ENCODE peak calls at places on chromosomes 6 and 20, in six cellular contexts. H, V, U, K, W and B are unnamed samples.

GRCh38 chr6:132320007-132320406 is 81.3 kb downstream of the MOXD1 start:
- DNase-seq in U (no peak), H (no peak), K (no peak), V (no peak), W (no peak), B (no peak)

GRCh38 chr6:168157272-168158007 is 78.4 kb upstream of the FRMD1 start:
- DNase-seq in H (peak; percentile 55), U (no peak), W (peak; percentile 64), V (no peak), K (no peak), B (peak; percentile 68)

GRCh38 chr6:133467982-133468380 is 226.8 kb downstream of the EYA4 start:
- DNase-seq in K (no peak), H (no peak), U (no peak), V (no peak), W (no peak), B (no peak)

GRCh38 chr6:127854009-127854408 is 46.8 kb downstream of the THEMIS start:
- DNase-seq in U (no peak), V (no peak), H (no peak), K (no peak), W (no peak), B (no peak)

GRCh38 chr20:4171538-4172116 is 156.3 kb upstream of the RNF24 start:
- DNase-seq in H (no peak), K (no peak), W (no peak), V (no peak), U (no peak), B (no peak)

GRCh38 chr20:31675828-31676533 is 38.3 kb downstream of the COX4I2 start:
- DNase-seq in H (no peak), W (peak; percentile 46), U (no peak), K (peak; percentile 48), V (peak; percentile 47), B (no peak)

GRCh38 chr20:48096957-48097890 is 311.9 kb upstream of the SULF2 start:
- DNase-seq in V (no peak), U (no peak), H (no peak), K (no peak), W (peak; percentile 55), B (no peak)

GRCh38 chr20:25539742-25540201 is 45.6 kb downstream of the NINL start:
- DNase-seq in U (no peak), W (no peak), V (no peak), H (no peak), K (no peak), B (no peak)

GRCh38 chr20:33753763-33754162 is 22.0 kb downstream of the ZNF341 start:
- DNase-seq in W (no peak), V (no peak), K (no peak), U (no peak), H (no peak), B (no peak)

GRCh38 chr20:51327251-51327841 is 215.2 kb downstream of the NFATC2 start:
- DNase-seq in W (no peak), V (no peak), H (no peak), K (no peak), U (no peak), B (no peak)

GRCh38 chr6:30127238-30128093 is 8.5 kb upstream of the TRIM40 start:
- DNase-seq in W (no peak), K (no peak), V (no peak), U (no peak), H (no peak), B (no peak)

GRCh38 chr6:140988780-140989179 is 1143.9 kb upstream of the GJE1 start:
- DNase-seq in K (no peak), U (no peak), H (no peak), V (no peak), W (no peak), B (no peak)

GRCh38 chr6:6811151-6812002 is 222.9 kb downstream of the LY86 start:
- DNase-seq in H (no peak), U (peak; percentile 72), W (peak; percentile 91), V (peak; percentile 18), K (no peak), B (no peak)

GRCh38 chr6:113049190-113049589 is 702.1 kb downstream of the RFPL4B start:
- DNase-seq in K (no peak), W (no peak), U (no peak), V (no peak), H (no peak), B (no peak)

GRCh38 chr6:131379951-131380350 is 193.1 kb upstream of the ARG1 start:
- DNase-seq in V (no peak), W (no peak), U (peak; percentile 5), H (no peak), K (no peak), B (no peak)

GRCh38 chr6:159654483-159655098 is 38.5 kb downstream of the SOD2 start:
- DNase-seq in V (no peak), H (no peak), U (no peak), K (no peak), W (peak; percentile 32), B (no peak)

GRCh38 chr6:42093582-42094329 is 43.4 kb downstream of the TAF8 start:
- DNase-seq in V (no peak), H (no peak), U (peak; percentile 55), W (no peak), K (no peak), B (no peak)

GRCh38 chr20:64161595-64162238 is 2.5 kb upstream of the MYT1 start:
- DNase-seq in K (peak; percentile 73), H (peak; percentile 67), W (peak; percentile 88), V (no peak), U (peak; percentile 19), B (no peak)

GRCh38 chr6:33966536-33966935 is 162.7 kb upstream of the MLN start:
- DNase-seq in K (no peak), W (no peak), V (no peak), H (no peak), U (no peak), B (peak; percentile 42)

GRCh38 chr6:169838291-169839028 is 87.0 kb downstream of the ERMARD start:
- DNase-seq in U (no peak), K (no peak), W (no peak), V (no peak), H (peak; percentile 24), B (no peak)

GRCh38 chr20:52552181-52552872 is 360.7 kb upstream of the ZFP64 start:
- DNase-seq in K (no peak), W (peak; percentile 80), U (no peak), V (no peak), H (no peak), B (no peak)

GRCh38 chr6:16278048-16278724 is 39.8 kb downstream of the GMPR start:
- DNase-seq in K (no peak), H (no peak), W (peak; percentile 29), V (no peak), U (no peak), B (no peak)

DNA sequence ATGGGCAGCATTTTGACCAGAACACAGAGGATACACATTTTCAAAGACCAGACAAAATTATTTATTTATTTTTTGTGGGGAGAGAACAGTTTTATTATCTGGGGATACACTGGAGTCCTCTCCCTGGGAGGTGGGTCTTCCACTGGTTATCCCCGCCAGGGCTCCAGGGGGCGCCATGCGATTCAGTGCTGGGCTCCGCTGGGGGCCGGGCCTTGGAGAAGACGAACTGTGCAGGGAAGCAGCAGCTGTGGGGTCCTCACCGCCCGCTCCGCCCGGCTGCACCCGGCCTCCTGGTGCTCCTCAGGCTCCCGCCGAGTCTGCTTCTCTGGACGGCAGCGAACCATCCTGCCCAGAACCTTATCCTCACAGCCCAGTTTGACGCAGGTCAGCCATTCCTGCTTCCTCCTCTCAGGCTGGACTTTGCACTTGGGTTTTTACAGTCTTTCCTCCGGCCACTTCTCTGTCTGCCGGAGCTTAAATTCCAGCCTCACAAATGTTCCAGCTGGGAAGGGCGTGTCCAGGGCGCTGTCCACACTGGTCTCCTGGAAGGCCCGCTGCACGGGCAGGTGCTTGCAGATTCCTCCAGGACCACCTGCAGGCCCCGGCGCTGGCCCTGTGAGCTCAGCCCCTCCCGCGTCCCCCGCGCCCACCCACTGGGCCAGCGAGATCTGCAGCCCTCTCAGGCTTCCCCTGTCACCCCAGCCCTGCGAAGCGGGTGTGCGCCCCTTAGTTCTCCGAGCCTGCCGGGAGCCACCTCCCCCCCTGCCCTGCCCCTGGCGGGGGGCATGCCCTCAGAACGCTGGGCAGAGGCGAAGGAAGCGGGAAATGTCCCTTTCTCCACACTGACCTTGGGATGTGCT is 1830.0 kb upstream of the DEFB115 start:
- DNase-seq in U (no peak), W (no peak), V (no peak), H (no peak), K (no peak), B (no peak)
- TF ChIP-seq CTCF in U (no peak), W (no peak), V (no peak), H (no peak), K (no peak), B (no peak)

DNA sequence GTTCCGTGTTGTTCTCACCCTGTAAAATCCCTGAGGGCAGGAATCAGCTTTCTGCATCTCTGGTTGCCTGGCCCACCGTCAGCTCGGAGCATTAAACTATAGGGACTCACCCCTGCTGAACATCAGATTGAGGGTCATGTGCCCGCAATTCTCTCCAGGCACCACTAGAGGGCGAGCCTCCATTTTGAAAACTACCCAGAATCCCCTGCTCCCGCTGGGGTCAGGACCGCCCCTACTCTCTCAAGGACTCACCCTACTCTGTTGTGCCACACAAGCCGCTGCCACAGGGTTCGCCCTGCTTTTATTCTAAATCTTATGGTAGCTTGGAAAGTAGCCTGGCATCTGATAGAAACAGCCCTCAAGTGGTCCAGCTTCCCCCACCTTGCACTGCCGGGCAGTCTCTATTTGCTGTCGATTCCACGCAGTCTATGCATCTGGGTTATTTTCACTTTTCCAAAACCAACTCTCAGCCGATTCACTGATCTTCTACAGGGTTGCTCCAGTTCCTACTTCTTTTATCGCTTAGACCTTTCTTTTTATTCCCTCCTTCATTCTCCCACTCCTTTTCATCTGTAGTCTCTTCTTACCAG is 244.1 kb upstream of the QKI start:
- DNase-seq in W (peak; percentile 23), K (no peak), U (no peak), H (no peak), V (no peak), B (no peak)
- TF ChIP-seq CTCF in W (peak; percentile 66), K (no peak), U (peak; percentile 87), H (peak; percentile 84), V (no peak), B (peak; percentile 79)

GRCh38 chr6:24060982-24061754 is 64.8 kb upstream of the NRSN1 start:
- DNase-seq in W (no peak), U (no peak), V (no peak), H (no peak), K (no peak), B (no peak)

GRCh38 chr6:24064832-24065231 is 61.2 kb upstream of the NRSN1 start:
- DNase-seq in K (no peak), U (no peak), H (no peak), V (no peak), W (no peak), B (no peak)

GRCh38 chr6:24069546-24069945 is 56.5 kb upstream of the NRSN1 start:
- DNase-seq in H (no peak), K (no peak), V (no peak), U (no peak), W (no peak), B (no peak)

GRCh38 chr6:24064106-24064505 is 61.9 kb upstream of the NRSN1 start:
- DNase-seq in K (no peak), H (no peak), U (no peak), V (no peak), W (no peak), B (no peak)
- TF ChIP-seq CTCF in K (no peak), H (no peak), U (peak; percentile 62), V (no peak), W (peak; percentile 9), B (peak; percentile 73)

DNA sequence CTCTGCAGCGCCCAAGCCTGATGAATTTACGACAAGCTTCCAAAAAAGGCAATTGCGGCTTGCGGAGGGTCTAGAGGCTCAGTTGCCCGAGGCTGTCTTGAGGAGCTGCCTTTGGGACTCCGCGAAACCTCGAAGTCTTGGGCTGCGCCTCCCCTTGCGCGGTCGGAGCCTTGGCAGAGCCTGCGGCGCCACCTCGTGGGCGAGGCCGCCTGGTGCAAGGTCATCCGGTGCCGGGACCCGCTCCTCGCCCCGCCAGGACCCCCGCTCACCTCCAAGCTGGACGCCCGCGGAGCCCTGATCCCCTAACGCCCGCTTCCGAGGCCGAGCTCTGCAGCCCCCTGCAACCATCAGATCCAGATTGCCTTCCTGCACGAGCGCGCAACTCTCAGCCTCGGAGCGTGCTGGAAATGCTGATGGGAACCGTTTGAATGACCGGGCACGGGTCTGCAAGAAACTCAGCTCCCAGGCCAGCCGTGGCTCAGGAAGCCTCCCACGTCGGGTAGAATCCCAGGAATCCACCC is 14.9 kb upstream of the FAM210B start:
- DNase-seq in K (peak; percentile 74), W (peak; percentile 68), V (no peak), H (peak; percentile 72), U (peak; percentile 17), B (peak; percentile 81)
- TF ChIP-seq CTCF in K (peak; percentile 15), W (peak; percentile 96), V (no peak), H (peak; percentile 82), U (peak; percentile 48), B (peak; percentile 96)